ENCODE peak calls at places on chromosomes 16 and 17, in five cellular contexts. One of them, this sample, is unnamed. For H3F3A, the result is how much of the 10 kb centered on the place peaks cover.

GRCh38 chr16:3059041-3059722 is 6.3 kb upstream of the IL32 start:
- DNase-seq in PC-3: peak
- DNase-seq in neural progenitor cell: peak
- DNase-seq in MM.1S: peak
- DNase-seq in GM23248: peak
- DNase-seq in this sample: peak

GRCh38 chr17:75888484-75888883 is 8.3 kb downstream of the TRIM65 start:
- DNase-seq in PC-3: no peak
- DNase-seq in neural progenitor cell: no peak
- DNase-seq in MM.1S: no peak
- DNase-seq in GM23248: no peak
- DNase-seq in this sample: no peak

GRCh38 chr16:49630783-49631182 is 225.1 kb downstream of the ZNF423 start:
- DNase-seq in PC-3: no peak
- DNase-seq in neural progenitor cell: no peak
- DNase-seq in MM.1S: no peak
- DNase-seq in GM23248: no peak
- DNase-seq in this sample: no peak

GRCh38 chr16:24419709-24420108 is 119.7 kb upstream of the RBBP6 start:
- DNase-seq in PC-3: no peak
- DNase-seq in neural progenitor cell: no peak
- DNase-seq in MM.1S: no peak
- DNase-seq in GM23248: no peak
- DNase-seq in this sample: no peak

GRCh38 chr16:1941924-1942809 is 832 bp downstream of the MSRB1 start:
- DNase-seq in PC-3: peak
- DNase-seq in neural progenitor cell: no peak
- DNase-seq in MM.1S: no peak
- DNase-seq in GM23248: peak
- DNase-seq in this sample: peak

GRCh38 chr17:57521606-57522435 is 223.3 kb downstream of the CCDC182 start:
- DNase-seq in PC-3: no peak
- DNase-seq in neural progenitor cell: no peak
- DNase-seq in MM.1S: no peak
- DNase-seq in GM23248: no peak
- DNase-seq in this sample: no peak

GRCh38 chr16:12532871-12533610 is 270.6 kb downstream of the CPPED1 start:
- DNase-seq in PC-3: no peak
- DNase-seq in neural progenitor cell: no peak
- DNase-seq in MM.1S: no peak
- DNase-seq in GM23248: no peak
- DNase-seq in this sample: no peak

GRCh38 chr16:69554495-69554894 is 11.3 kb upstream of the NFAT5 start:
- DNase-seq in PC-3: no peak
- DNase-seq in neural progenitor cell: no peak
- DNase-seq in MM.1S: no peak
- DNase-seq in GM23248: no peak
- DNase-seq in this sample: no peak

GRCh38 chr17:55433029-55433628 is 11.5 kb upstream of the MMD start:
- DNase-seq in PC-3: peak
- DNase-seq in neural progenitor cell: no peak
- DNase-seq in MM.1S: no peak
- DNase-seq in GM23248: peak
- DNase-seq in this sample: peak

GRCh38 chr16:26715969-26716368 is 350.8 kb upstream of the C16orf82 start:
- DNase-seq in PC-3: no peak
- DNase-seq in neural progenitor cell: no peak
- DNase-seq in MM.1S: no peak
- DNase-seq in GM23248: no peak
- DNase-seq in this sample: no peak

GRCh38 chr17:73770115-73770848 is 126.0 kb upstream of the SDK2 start:
- DNase-seq in PC-3: peak
- DNase-seq in neural progenitor cell: no peak
- DNase-seq in MM.1S: no peak
- DNase-seq in GM23248: peak
- DNase-seq in this sample: no peak

GRCh38 chr16:75246504-75247205 is 4.8 kb downstream of the BCAR1 start:
- DNase-seq in PC-3: no peak
- DNase-seq in neural progenitor cell: no peak
- DNase-seq in MM.1S: no peak
- DNase-seq in GM23248: no peak
- DNase-seq in this sample: no peak

GRCh38 chr16:60123387-60124023 is 1389.4 kb upstream of the GOT2 start:
- DNase-seq in PC-3: no peak
- DNase-seq in neural progenitor cell: no peak
- DNase-seq in MM.1S: peak
- DNase-seq in GM23248: no peak
- DNase-seq in this sample: no peak

GRCh38 chr17:67246648-67247415 is 1.8 kb upstream of the HELZ start:
- DNase-seq in PC-3: peak
- DNase-seq in neural progenitor cell: peak
- DNase-seq in MM.1S: no peak
- DNase-seq in GM23248: peak
- DNase-seq in this sample: peak

GRCh38 chr16:383326-384020 is 1.7 kb upstream of the PGAP6 start:
- DNase-seq in PC-3: peak
- DNase-seq in neural progenitor cell: peak
- DNase-seq in MM.1S: no peak
- DNase-seq in GM23248: no peak
- DNase-seq in this sample: peak

GRCh38 chr16:20114356-20114755 is 40.7 kb upstream of the GPR139 start:
- DNase-seq in PC-3: peak
- DNase-seq in neural progenitor cell: no peak
- DNase-seq in MM.1S: no peak
- DNase-seq in GM23248: peak
- DNase-seq in this sample: no peak

GRCh38 chr17:54754560-54754959 is 146.1 kb upstream of the TOM1L1 start:
- DNase-seq in PC-3: no peak
- DNase-seq in neural progenitor cell: peak
- DNase-seq in MM.1S: no peak
- DNase-seq in GM23248: no peak
- DNase-seq in this sample: peak

GRCh38 chr17:48374650-48375230 is 55.3 kb downstream of the SKAP1 start:
- DNase-seq in PC-3: peak
- DNase-seq in neural progenitor cell: peak
- DNase-seq in MM.1S: peak
- DNase-seq in GM23248: peak
- DNase-seq in this sample: peak

GRCh38 chr17:65061621-65062020 is 5.1 kb upstream of the GNA13 start:
- DNase-seq in PC-3: no peak
- DNase-seq in neural progenitor cell: peak
- DNase-seq in MM.1S: no peak
- DNase-seq in GM23248: no peak
- DNase-seq in this sample: no peak

GRCh38 chr16:53945996-53946395 is 242.0 kb downstream of the FTO start:
- DNase-seq in PC-3: peak
- DNase-seq in neural progenitor cell: peak
- DNase-seq in MM.1S: no peak
- DNase-seq in GM23248: peak
- DNase-seq in this sample: peak

GRCh38 chr17:18187226-18187625 is 3.6 kb downstream of the ALKBH5 start:
- DNase-seq in PC-3: peak
- DNase-seq in neural progenitor cell: no peak
- DNase-seq in MM.1S: no peak
- DNase-seq in GM23248: peak
- DNase-seq in this sample: no peak

GRCh38 chr17:76911299-76912007 is 43.2 kb downstream of the MGAT5B start:
- DNase-seq in PC-3: no peak
- DNase-seq in neural progenitor cell: peak
- DNase-seq in MM.1S: no peak
- DNase-seq in GM23248: no peak
- DNase-seq in this sample: no peak

GRCh38 chr16:18792836-18793433 is 2.8 kb upstream of the RPS15A start:
- DNase-seq in PC-3: peak
- DNase-seq in neural progenitor cell: no peak
- DNase-seq in MM.1S: no peak
- DNase-seq in GM23248: peak
- DNase-seq in this sample: no peak

GRCh38 chr16:69037373-69038160 is 67.9 kb upstream of the HAS3 start:
- DNase-seq in PC-3: peak
- DNase-seq in neural progenitor cell: no peak
- DNase-seq in MM.1S: no peak
- DNase-seq in GM23248: no peak
- DNase-seq in this sample: peak

GRCh38 chr17:14813649-14814048 is 451.5 kb downstream of the PMP22 start:
- DNase-seq in PC-3: peak
- DNase-seq in neural progenitor cell: peak
- DNase-seq in MM.1S: no peak
- DNase-seq in GM23248: no peak
- DNase-seq in this sample: peak

GRCh38 chr16:82031116-82032084 is 3.7 kb upstream of the HSD17B2 start:
- DNase-seq in PC-3: peak
- DNase-seq in neural progenitor cell: peak
- DNase-seq in MM.1S: no peak
- DNase-seq in GM23248: peak
- DNase-seq in this sample: no peak

GRCh38 chr17:61494325-61495160 is 42.3 kb downstream of the TBX4 start:
- DNase-seq in PC-3: no peak
- DNase-seq in neural progenitor cell: no peak
- DNase-seq in MM.1S: no peak
- DNase-seq in GM23248: no peak
- DNase-seq in this sample: no peak

GRCh38 chr17:50533720-50534148 is 1.2 kb downstream of the EPN3 start:
- DNase-seq in PC-3: peak
- DNase-seq in neural progenitor cell: no peak
- DNase-seq in MM.1S: no peak
- DNase-seq in GM23248: peak
- DNase-seq in this sample: peak

DNA sequence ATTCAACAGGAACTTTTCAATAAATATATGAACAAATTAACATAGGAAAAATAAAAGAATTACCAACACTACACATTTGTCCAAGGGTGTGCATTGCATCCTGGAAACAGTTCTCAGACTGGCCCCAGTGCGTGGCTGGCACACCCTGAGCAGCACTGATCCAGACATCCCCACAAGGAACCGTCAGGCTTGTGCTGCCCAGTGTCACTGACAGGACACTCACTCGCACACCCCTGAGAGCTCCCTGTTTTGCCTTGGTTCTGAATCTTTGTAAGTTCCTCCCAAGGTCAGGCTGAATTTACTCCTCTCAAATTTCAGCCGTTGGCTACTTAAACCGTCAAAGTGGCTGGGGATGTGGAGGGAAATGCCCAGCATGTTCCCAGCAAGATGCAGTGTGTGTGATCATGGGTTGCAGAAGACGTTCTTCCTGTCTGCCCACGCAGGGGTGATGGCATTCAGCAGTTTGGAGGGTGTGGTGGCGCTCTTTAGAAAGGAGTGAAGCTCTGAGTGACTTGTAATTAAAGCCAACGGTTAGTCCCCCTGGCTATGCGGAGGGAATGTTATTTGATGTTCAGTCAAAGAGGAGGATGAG is 1.7 kb downstream of the MT2A start:
- DNase-seq in PC-3: peak
- DNase-seq in neural progenitor cell: no peak
- DNase-seq in MM.1S: no peak
- DNase-seq in GM23248: peak
- DNase-seq in this sample: peak
- H2AFZ ChIP-seq in PC-3: no peak
- H2AFZ ChIP-seq in neural progenitor cell: no peak
- H2AFZ ChIP-seq in MM.1S: no peak
- H2AFZ ChIP-seq in GM23248: peak
- H2AFZ ChIP-seq in this sample: no peak

GRCh38 chr17:81999587-81999974 is 22.2 kb downstream of the ASPSCR1 start:
- DNase-seq in PC-3: no peak
- DNase-seq in neural progenitor cell: no peak
- DNase-seq in MM.1S: no peak
- DNase-seq in GM23248: no peak
- DNase-seq in this sample: no peak
- H3F3A ChIP-seq in PC-3: under half
- H3F3A ChIP-seq in neural progenitor cell: under half
- H3F3A ChIP-seq in MM.1S: under half
- H3F3A ChIP-seq in GM23248: under half
- H3F3A ChIP-seq in this sample: under half

GRCh38 chr17:1302761-1303160 is 23.3 kb downstream of the TRARG1 start:
- DNase-seq in PC-3: no peak
- DNase-seq in neural progenitor cell: no peak
- DNase-seq in MM.1S: no peak
- DNase-seq in GM23248: no peak
- DNase-seq in this sample: no peak

GRCh38 chr17:1301546-1301945 is 22.1 kb downstream of the TRARG1 start:
- DNase-seq in PC-3: no peak
- DNase-seq in neural progenitor cell: no peak
- DNase-seq in MM.1S: no peak
- DNase-seq in GM23248: no peak
- DNase-seq in this sample: no peak

GRCh38 chr17:1299729-1300579 is 20.5 kb downstream of the TRARG1 start:
- DNase-seq in PC-3: no peak
- DNase-seq in neural progenitor cell: no peak
- DNase-seq in MM.1S: no peak
- DNase-seq in GM23248: no peak
- DNase-seq in this sample: no peak

GRCh38 chr17:1300580-1300905 is 21.1 kb downstream of the TRARG1 start:
- DNase-seq in PC-3: no peak
- DNase-seq in neural progenitor cell: no peak
- DNase-seq in MM.1S: no peak
- DNase-seq in GM23248: no peak
- DNase-seq in this sample: no peak

DNA sequence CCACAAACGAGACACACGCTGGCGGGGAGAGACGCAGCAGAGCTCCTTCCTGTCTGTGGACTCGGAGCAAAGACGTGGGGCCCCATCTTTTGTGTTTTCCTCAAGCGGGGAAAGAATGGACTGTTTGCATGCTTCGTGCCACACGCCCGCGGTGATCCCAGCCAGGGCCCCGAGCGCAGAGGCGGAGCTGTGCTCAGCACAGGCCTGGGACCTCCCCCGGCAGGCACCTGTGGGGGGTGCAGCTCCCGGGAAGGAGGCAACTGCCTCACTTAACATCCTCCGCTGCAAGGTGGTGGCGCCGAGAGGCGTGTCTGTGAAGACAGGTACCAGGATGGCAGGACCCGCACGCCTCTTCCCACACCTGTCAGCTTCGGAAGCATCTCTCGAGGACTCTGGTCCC is 19.2 kb downstream of the TRARG1 start:
- DNase-seq in PC-3: no peak
- DNase-seq in neural progenitor cell: peak
- DNase-seq in MM.1S: no peak
- DNase-seq in GM23248: peak
- DNase-seq in this sample: peak
- H2AFZ ChIP-seq in PC-3: no peak
- H2AFZ ChIP-seq in neural progenitor cell: peak
- H2AFZ ChIP-seq in MM.1S: no peak
- H2AFZ ChIP-seq in GM23248: peak
- H2AFZ ChIP-seq in this sample: no peak

GRCh38 chr16:66566051-66566901 is at the start of gene CMTM1:
- DNase-seq in PC-3: no peak
- DNase-seq in neural progenitor cell: no peak
- DNase-seq in MM.1S: no peak
- DNase-seq in GM23248: no peak
- DNase-seq in this sample: no peak
- H3F3A ChIP-seq in PC-3: under half
- H3F3A ChIP-seq in neural progenitor cell: under half
- H3F3A ChIP-seq in MM.1S: under half
- H3F3A ChIP-seq in GM23248: under half
- H3F3A ChIP-seq in this sample: under half

This sample was measured in PC-9.